ENCODE peak calls at places on chromosomes 12 and 14, in six cellular contexts. R, N, Y, U, H and Z are unnamed samples.

GRCh38 chr14:90045608-90046007 is 16.2 kb upstream of the KCNK13 start:
- DNase-seq in U (no peak), R (no peak), H (no peak), N (no peak), Y (no peak), Z (no peak)

GRCh38 chr12:3520711-3521110 is 29.7 kb downstream of the PRMT8 start:
- DNase-seq in N (no peak), H (no peak), R (no peak), Y (no peak), U (no peak), Z (no peak)

GRCh38 chr12:109147954-109148353 is 31.6 kb downstream of the ACACB start:
- DNase-seq in N (no peak), H (no peak), R (peak), U (no peak), Y (no peak), Z (no peak)

GRCh38 chr12:66188584-66189475 is at the start of gene IRAK3:
- DNase-seq in Y (no peak), U (no peak), N (no peak), H (peak), R (peak), Z (no peak)

GRCh38 chr14:49950275-49951250 is 57.7 kb downstream of the ARF6 start:
- DNase-seq in Y (no peak), R (no peak), N (no peak), H (no peak), U (no peak), Z (no peak)

GRCh38 chr14:69043598-69044267 is 64.6 kb upstream of the ACTN1 start:
- DNase-seq in Y (no peak), N (no peak), H (no peak), R (peak), U (no peak), Z (no peak)

GRCh38 chr14:35234007-35234406 is 58.2 kb upstream of the PSMA6 start:
- DNase-seq in H (no peak), R (no peak), U (no peak), Y (no peak), N (no peak), Z (no peak)

GRCh38 chr14:95664046-95664445 is 22.2 kb upstream of the TCL1B start:
- DNase-seq in Y (no peak), N (no peak), U (no peak), R (no peak), H (no peak), Z (no peak)

GRCh38 chr12:503111-503761 is 43.5 kb downstream of the B4GALNT3 start:
- DNase-seq in N (no peak), U (peak), Y (no peak), H (no peak), R (no peak), Z (no peak)

GRCh38 chr12:69096669-69097364 is 142.6 kb upstream of the CPSF6 start:
- DNase-seq in U (no peak), R (no peak), N (no peak), Y (no peak), H (no peak), Z (no peak)

GRCh38 chr14:100737526-100737925 is 10.8 kb downstream of the DLK1 start:
- DNase-seq in R (no peak), Y (no peak), H (no peak), U (peak), N (no peak), Z (no peak)

GRCh38 chr12:5785601-5786000 is 159.5 kb downstream of the ANO2 start:
- DNase-seq in Y (no peak), R (no peak), N (no peak), H (no peak), U (no peak), Z (no peak)